ENCODE peak calls at places on chromosomes 7 and 10, in seven cellular contexts. Z is activated B cell treated with CpG ODN at 0.5 μM for 24 hours, B is GM20000, E is lower leg skin, O is GM10248, N is WTC11, J is esophagus squamous epithelium. A is an unnamed sample.

GRCh38 chr7:141362580-141363435 is 188.4 kb upstream of the AGK start:
- DNase-seq in Z (no peak), B (no peak), E (no peak), O (no peak), N (no peak), J (no peak), A (no peak)

GRCh38 chr10:6226216-6226615 is 23.5 kb downstream of the PFKFB3 start:
- DNase-seq in Z (no peak), B (no peak), E (no peak), O (no peak), N (no peak), J (no peak), A (no peak)

GRCh38 chr7:474605-475424 is 44.8 kb downstream of the PDGFA start:
- DNase-seq in Z (no peak), B (no peak), E (no peak), O (no peak), N (peak; percentile 6), J (no peak), A (no peak)

GRCh38 chr7:88377421-88377820 is 70.7 kb upstream of the STEAP4 start:
- DNase-seq in Z (no peak), B (no peak), E (no peak), O (no peak), N (peak; percentile 34), J (no peak), A (no peak)

GRCh38 chr7:12327922-12328321 is 75.7 kb downstream of the VWDE start:
- DNase-seq in Z (no peak), B (no peak), E (no peak), O (no peak), N (no peak), J (no peak), A (no peak)

GRCh38 chr10:44974082-44974627 is 4.5 kb downstream of the DEPP1 start:
- DNase-seq in Z (no peak), B (no peak), E (no peak), O (no peak), N (no peak), J (no peak), A (no peak)

GRCh38 chr10:34305189-34305588 is 509.9 kb downstream of the PARD3 start:
- DNase-seq in Z (no peak), B (peak; percentile 10), E (no peak), O (peak; percentile 31), N (peak; percentile 88), J (no peak), A (peak; percentile 2)

GRCh38 chr7:158235862-158236261 is 351.8 kb downstream of the PTPRN2 start:
- DNase-seq in Z (no peak), B (no peak), E (no peak), O (no peak), N (no peak), J (no peak), A (no peak)

GRCh38 chr7:92790987-92791386 is 45.4 kb downstream of the CDK6 start:
- DNase-seq in Z (no peak), B (no peak), E (no peak), O (no peak), N (no peak), J (no peak), A (no peak)

DNA sequence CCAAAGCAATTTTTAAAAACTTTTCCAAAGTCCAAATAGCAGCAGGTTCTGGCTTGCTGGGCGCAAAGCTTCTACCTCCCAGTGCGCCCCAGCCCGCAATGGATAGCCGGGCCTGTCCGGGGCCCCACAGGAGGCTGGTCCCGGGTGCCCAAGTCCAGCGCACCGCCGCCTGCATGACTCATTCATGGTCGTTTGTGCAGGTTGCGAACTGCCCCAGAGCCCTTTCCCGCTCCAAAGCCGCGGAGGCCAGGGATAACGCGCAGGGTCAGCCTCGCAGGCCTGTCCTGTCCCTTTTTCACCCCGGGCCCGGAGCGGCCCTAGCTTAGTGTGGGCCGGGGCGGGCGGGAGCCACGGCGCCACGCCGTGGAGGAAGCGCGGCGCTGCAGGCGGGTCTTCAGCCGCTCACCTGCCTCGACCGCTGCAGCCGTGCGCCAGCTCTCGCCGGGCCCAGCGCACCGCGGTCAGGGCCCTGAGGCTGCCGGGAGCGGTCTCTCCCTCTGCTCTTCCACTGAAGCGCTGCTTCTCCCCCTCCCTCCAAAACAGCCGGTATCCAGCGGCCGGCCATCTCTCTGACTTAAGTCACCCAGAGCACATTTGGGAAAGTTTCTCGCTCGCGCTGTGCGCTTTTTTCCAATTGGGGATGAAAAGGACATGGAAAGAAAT is 1.7 kb upstream of the EGR2 start:
- DNase-seq in Z (peak; percentile 75), B (peak; percentile 94), E (peak; percentile 93), O (peak; percentile 88), N (peak; percentile 81), J (no peak), A (peak; percentile 79)
- TF ChIP-seq CTCF in Z (peak; percentile 62), B (peak; percentile 97), E (peak; percentile 4), O (peak; percentile 78), N (peak; percentile 57), J (peak; percentile 78), A (peak; percentile 78)

GRCh38 chr10:74213571-74214162 is 62.6 kb downstream of the ADK start:
- DNase-seq in Z (no peak), B (peak; percentile 27), E (no peak), O (peak; percentile 42), N (peak; percentile 47), J (no peak), A (peak; percentile 76)
- TF ChIP-seq CTCF in Z (no peak), B (peak; percentile 33), E (no peak), O (peak; percentile 41), N (no peak), J (peak; percentile 39), A (peak; percentile 68)

DNA sequence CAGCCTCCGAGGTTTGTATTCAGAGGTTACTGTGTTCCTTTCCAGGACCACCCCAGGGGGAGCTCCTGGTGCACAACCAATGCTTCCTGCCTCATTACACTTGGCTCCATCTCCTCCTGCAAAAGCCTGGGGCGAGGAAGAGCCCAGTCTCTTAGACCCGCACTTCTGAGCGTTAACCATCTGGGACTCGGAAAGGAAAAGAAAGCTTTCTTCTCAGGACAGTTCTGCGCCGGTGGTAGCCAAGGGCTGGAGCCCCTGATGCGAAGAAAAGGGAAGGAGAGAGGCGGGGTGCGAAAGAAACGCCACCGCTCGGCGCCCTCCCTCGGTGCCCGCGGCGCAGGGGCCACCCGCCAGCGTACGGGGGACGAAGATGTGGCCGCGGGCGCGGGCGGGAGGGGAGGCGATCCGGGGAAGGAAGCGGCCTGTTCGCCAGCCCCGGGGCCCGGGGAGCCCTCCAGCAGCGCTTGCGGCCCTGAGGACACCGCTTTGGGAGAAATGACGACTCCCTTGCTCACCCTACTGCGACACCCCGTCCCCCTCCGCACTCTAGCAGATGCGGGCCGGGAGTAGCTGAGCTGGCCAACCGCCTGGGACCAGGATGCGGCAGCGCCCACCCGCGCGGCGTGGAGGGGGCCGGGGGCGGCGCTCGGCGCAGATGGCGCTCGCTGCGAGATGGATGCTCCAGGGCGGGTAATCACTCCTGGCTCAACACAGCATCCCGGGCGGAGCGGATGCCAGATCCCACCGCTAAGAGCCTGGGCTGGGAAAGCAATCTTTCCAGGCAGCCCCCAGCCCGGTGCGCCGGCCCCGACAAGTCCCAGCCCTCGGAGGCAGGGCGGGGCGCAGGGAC is 1.3 kb downstream of the NRCAM start:
- DNase-seq in Z (peak; percentile 38), B (peak; percentile 59), E (no peak), O (peak; percentile 37), N (peak; percentile 52), J (no peak), A (peak; percentile 53)
- TF ChIP-seq CTCF in Z (no peak), B (no peak), E (no peak), O (no peak), N (no peak), J (no peak), A (no peak)

GRCh38 chr7:111892568-111892967 is 313.6 kb downstream of the DOCK4 start:
- DNase-seq in Z (no peak), B (no peak), E (no peak), O (no peak), N (no peak), J (no peak), A (no peak)
- TF ChIP-seq CTCF in Z (no peak), B (no peak), E (no peak), O (no peak), N (no peak), J (no peak), A (no peak)